ENCODE peak calls at places on chromosomes 11 and 22, in six cellular contexts. R is K562, U is SK-N-SH, T is HepG2, E is H1, C is GM12878. D is an unnamed sample.

GRCh38 chr22:30004689-30005088 is 75.6 kb upstream of the HORMAD2 start:
- DNase-seq in U (no peak), R (no peak), E (no peak), C (no peak), T (no peak), D (no peak)

GRCh38 chr22:37273126-37273845 is 9.0 kb upstream of the CYTH4 start:
- DNase-seq in E (no peak), U (no peak), R (peak), T (no peak), C (no peak), D (no peak)

GRCh38 chr11:46890665-46891064 is 27.7 kb downstream of the LRP4 start:
- DNase-seq in U (no peak), T (no peak), R (no peak), E (no peak), C (no peak), D (no peak)

GRCh38 chr22:46031066-46031465 is 54.1 kb upstream of the WNT7B start:
- DNase-seq in T (no peak), R (no peak), U (no peak), C (no peak), E (no peak), D (no peak)

GRCh38 chr11:68727783-68728182 is 23.5 kb downstream of the TESMIN start:
- DNase-seq in U (no peak), E (no peak), T (no peak), R (no peak), C (no peak), D (no peak)

GRCh38 chr11:22432331-22433065 is 94.3 kb downstream of the SLC17A6 start:
- DNase-seq in T (no peak), C (no peak), R (no peak), E (peak), U (peak), D (no peak)

GRCh38 chr11:132357811-132358572 is 987.6 kb downstream of the NTM start:
- DNase-seq in R (no peak), T (no peak), U (no peak), E (no peak), C (peak), D (no peak)

GRCh38 chr11:61657566-61657965 is 22.6 kb upstream of the DAGLA start:
- DNase-seq in R (no peak), C (no peak), E (no peak), U (no peak), T (peak), D (no peak)

GRCh38 chr22:24695958-24696511 is 78.5 kb downstream of the PIWIL3 start:
- DNase-seq in E (peak), U (no peak), T (no peak), R (peak), C (no peak), D (no peak)

GRCh38 chr11:13336246-13336873 is 58.8 kb downstream of the BMAL1 start:
- DNase-seq in T (no peak), E (no peak), U (no peak), C (no peak), R (no peak), D (no peak)

GRCh38 chr11:28836285-28837081 is 728.3 kb downstream of the METTL15 start:
- DNase-seq in C (no peak), U (no peak), E (no peak), R (no peak), T (peak), D (no peak)

GRCh38 chr11:105935791-105936190 is 86.2 kb downstream of the MSANTD4 start:
- DNase-seq in R (no peak), E (no peak), C (no peak), U (no peak), T (no peak), D (no peak)

GRCh38 chr11:86141645-86142569 is 73.0 kb upstream of the PICALM start:
- DNase-seq in R (no peak), E (no peak), U (no peak), C (no peak), T (no peak), D (no peak)

GRCh38 chr11:62394825-62395538 is 23.9 kb upstream of the SCGB1A1 start:
- DNase-seq in E (peak), T (peak), U (peak), C (peak), R (peak), D (no peak)

GRCh38 chr22:19876314-19876940 is 21.8 kb upstream of the GNB1L start:
- DNase-seq in T (no peak), R (no peak), E (peak), C (no peak), U (peak), D (no peak)

GRCh38 chr11:17385492-17385891 is 3.0 kb downstream of the KCNJ11 start:
- DNase-seq in C (no peak), R (no peak), E (no peak), U (no peak), T (no peak), D (no peak)

GRCh38 chr11:79434263-79434662 is 6.6 kb downstream of the TENM4 start:
- DNase-seq in T (no peak), E (no peak), R (no peak), U (no peak), C (no peak), D (no peak)
- H3K27ac ChIP-seq in T (no peak), E (no peak), R (no peak), U (no peak), C (no peak), D (no peak)

GRCh38 chr11:64415286-64415685 is 56.3 kb downstream of the RPS6KA4 start:
- DNase-seq in E (no peak), U (no peak), R (no peak), C (no peak), T (no peak), D (no peak)
- TF ChIP-seq GABPA in E (no peak), U (no peak), R (no peak), C (no peak), T (no peak), D (no peak)

GRCh38 chr11:112044961-112045360 is 19.8 kb downstream of the DLAT start:
- DNase-seq in T (no peak), C (no peak), U (no peak), E (no peak), R (peak), D (no peak)

GRCh38 chr11:112050721-112051120 is 23.1 kb downstream of the PIH1D2 start:
- DNase-seq in T (no peak), E (no peak), C (peak), U (no peak), R (no peak), D (no peak)

GRCh38 chr11:112051768-112052167 is 22.0 kb downstream of the PIH1D2 start:
- DNase-seq in T (no peak), R (no peak), C (no peak), E (no peak), U (no peak), D (no peak)

DNA sequence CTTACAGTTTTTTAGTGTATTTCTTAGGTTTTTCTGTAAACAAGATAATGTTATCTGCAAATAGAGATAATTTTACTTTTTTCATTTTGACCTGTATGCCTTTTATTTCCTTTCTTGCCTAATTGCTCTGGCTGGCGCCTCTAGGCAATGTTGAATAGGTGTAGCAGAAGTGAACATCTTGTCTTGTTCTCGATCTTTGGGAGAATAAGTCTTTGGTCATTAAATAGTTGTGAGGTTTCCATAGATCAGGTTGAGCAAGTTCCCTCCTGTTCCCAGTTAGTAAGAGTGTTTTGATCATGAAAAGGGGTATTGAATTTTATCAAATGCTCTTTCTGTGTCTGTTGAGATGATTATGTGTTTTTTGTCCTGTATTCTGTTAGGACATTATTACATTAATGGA is 24.0 kb downstream of the PIH1D2 start:
- DNase-seq in C (no peak), T (no peak), R (no peak), U (no peak), E (no peak), D (no peak)
- H3K27ac ChIP-seq in C (no peak), T (no peak), R (no peak), U (no peak), E (no peak), D (no peak)

GRCh38 chr22:32826537-32826936 is 25.0 kb downstream of the TIMP3 start:
- DNase-seq in T (no peak), E (no peak), R (no peak), U (no peak), C (no peak), D (no peak)
- TF ChIP-seq GABPA in T (no peak), E (no peak), R (no peak), U (no peak), C (no peak), D (no peak)

GRCh38 chr22:21632931-21633330 is 371 bp downstream of the CCDC116 start:
- DNase-seq in R (no peak), C (no peak), T (no peak), U (no peak), E (no peak), D (no peak)
- H3K27ac ChIP-seq in R (peak), C (no peak), T (no peak), U (no peak), E (no peak), D (no peak)

DNA sequence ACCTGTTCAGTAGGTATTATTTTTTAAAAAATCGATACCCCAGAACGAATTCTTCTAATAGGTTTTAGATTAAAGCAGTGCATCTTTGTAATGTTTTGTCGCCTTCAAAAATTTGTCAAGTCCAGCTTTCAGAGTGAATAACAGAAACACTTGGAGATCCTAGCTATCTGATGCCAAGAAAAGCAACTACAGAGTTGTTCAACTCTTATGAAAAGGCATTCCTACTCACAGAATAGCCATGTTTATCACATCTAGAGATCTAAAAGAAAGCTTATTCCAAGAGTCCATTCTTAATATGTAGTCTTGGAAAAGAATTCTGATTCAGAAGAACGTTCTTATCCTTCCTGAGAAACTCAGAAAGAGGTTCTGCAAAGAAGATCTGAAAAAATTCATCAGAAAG is 268.5 kb downstream of the TTC28 start:
- DNase-seq in T (no peak), C (no peak), R (no peak), E (no peak), U (no peak), D (no peak)
- TF ChIP-seq GABPA in T (no peak), C (no peak), R (no peak), E (no peak), U (no peak), D (no peak)

GRCh38 chr11:79546366-79546765 is 105.5 kb upstream of the TENM4 start:
- DNase-seq in R (no peak), C (no peak), T (no peak), E (no peak), U (no peak), D (no peak)
- H3K27ac ChIP-seq in R (no peak), C (no peak), T (no peak), E (no peak), U (no peak), D (no peak)

GRCh38 chr11:49202287-49202976 is 6.0 kb downstream of the FOLH1 start:
- DNase-seq in E (no peak), T (no peak), C (no peak), R (no peak), U (no peak), D (no peak)

DNA sequence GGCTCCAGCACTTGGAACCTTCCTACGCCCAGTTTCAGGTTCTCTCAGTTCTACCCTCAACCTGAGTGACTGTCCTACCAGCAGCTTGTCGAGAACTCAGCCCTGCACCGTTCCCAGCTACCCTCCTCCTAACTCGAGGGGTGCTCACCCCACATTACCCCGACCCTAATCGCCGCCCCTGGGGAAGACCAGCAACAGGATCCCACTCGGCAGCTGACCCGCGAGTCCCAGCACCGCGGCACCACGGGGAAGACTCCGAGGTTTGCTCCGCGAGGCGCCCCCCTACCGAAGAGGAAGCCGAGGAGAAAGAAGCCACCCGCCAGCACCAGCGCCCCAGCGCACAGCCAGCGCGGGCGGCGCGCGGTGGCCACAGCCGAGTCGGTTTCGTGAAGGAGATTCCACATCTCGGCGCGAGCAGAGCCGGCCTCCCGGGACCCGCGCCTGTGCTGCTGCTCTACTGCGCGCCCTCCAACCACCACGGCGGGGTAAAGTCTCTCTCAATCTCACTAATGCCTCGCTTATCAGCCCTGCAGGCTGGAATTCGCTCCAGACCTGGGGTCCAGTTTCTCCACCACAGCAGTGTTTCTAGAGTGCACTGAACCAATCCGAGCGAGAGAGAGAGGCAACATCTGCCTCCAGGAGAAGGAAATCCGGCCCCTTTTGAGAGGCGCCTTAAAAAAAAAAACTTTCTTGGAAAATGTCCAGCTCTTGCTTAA is at the start of gene FOLH1:
- DNase-seq in E (peak), R (no peak), T (no peak), U (peak), C (no peak), D (peak)
- TF ChIP-seq GABPA in E (no peak), R (no peak), T (no peak), U (no peak), C (no peak), D (no peak)

D was measured in HL-60.